ENCODE peak calls at places on chromosomes 7 and 10, in nine cellular contexts. X, D, J, F, T, W, G, H and Z are unnamed samples.

GRCh38 chr7:157003445-157004049 is 6.9 kb downstream of the MNX1 start:
- DNase-seq in X (no peak), D (no peak), J (no peak), F (no peak), T (no peak), W (no peak), G (no peak), H (no peak), Z (peak; percentile 61)

GRCh38 chr10:112658900-112659328 is 211.9 kb downstream of the VTI1A start:
- DNase-seq in X (peak; percentile 63), D (no peak), J (no peak), F (peak; percentile 80), T (peak; percentile 46), W (no peak), G (no peak), H (no peak), Z (no peak)

GRCh38 chr10:116056445-116057293 is 216.3 kb downstream of the GFRA1 start:
- DNase-seq in X (no peak), D (peak; percentile 49), J (no peak), F (no peak), T (no peak), W (no peak), G (no peak), H (no peak), Z (peak; percentile 69)

GRCh38 chr10:119818889-119819270 is 53.8 kb downstream of the MCMBP start:
- DNase-seq in X (peak; percentile 11), D (peak; percentile 20), J (no peak), F (no peak), T (no peak), W (no peak), G (no peak), H (no peak), Z (no peak)

GRCh38 chr7:96508371-96508770 is 186.5 kb upstream of the SLC25A13 start:
- DNase-seq in X (peak; percentile 6), D (no peak), J (peak; percentile 22), F (peak; percentile 76), T (no peak), W (no peak), G (no peak), H (no peak), Z (no peak)

GRCh38 chr7:31214751-31215150 is 125.8 kb downstream of the NEUROD6 start:
- DNase-seq in X (no peak), D (no peak), J (no peak), F (no peak), T (no peak), W (no peak), G (no peak), H (no peak), Z (no peak)

GRCh38 chr10:58511765-58512469 is 755 bp upstream of the BICC1 start:
- DNase-seq in X (peak; percentile 44), D (peak; percentile 13), J (peak; percentile 5), F (no peak), T (no peak), W (peak; percentile 17), G (peak; percentile 53), H (no peak), Z (peak; percentile 65)

GRCh38 chr7:106285801-106286492 is 1.2 kb upstream of the NAMPT start:
- DNase-seq in X (peak; percentile 75), D (no peak), J (no peak), F (no peak), T (peak; percentile 6), W (no peak), G (no peak), H (no peak), Z (no peak)

GRCh38 chr7:49520971-49521370 is 252.5 kb upstream of the VWC2 start:
- DNase-seq in X (no peak), D (no peak), J (no peak), F (no peak), T (no peak), W (no peak), G (no peak), H (no peak), Z (no peak)

GRCh38 chr7:157888579-157888978 is 551.8 kb downstream of the DNAJB6 start:
- DNase-seq in X (no peak), D (no peak), J (no peak), F (no peak), T (no peak), W (no peak), G (no peak), H (no peak), Z (peak; percentile 12)

GRCh38 chr7:76063525-76063924 is 15.6 kb downstream of the MDH2 start:
- DNase-seq in X (no peak), D (no peak), J (no peak), F (no peak), T (no peak), W (peak; percentile 40), G (peak; percentile 84), H (no peak), Z (no peak)

GRCh38 chr7:46259947-46260346 is 338.9 kb upstream of the IGFBP3 start:
- DNase-seq in X (no peak), D (no peak), J (no peak), F (peak; percentile 18), T (no peak), W (no peak), G (no peak), H (no peak), Z (no peak)

DNA sequence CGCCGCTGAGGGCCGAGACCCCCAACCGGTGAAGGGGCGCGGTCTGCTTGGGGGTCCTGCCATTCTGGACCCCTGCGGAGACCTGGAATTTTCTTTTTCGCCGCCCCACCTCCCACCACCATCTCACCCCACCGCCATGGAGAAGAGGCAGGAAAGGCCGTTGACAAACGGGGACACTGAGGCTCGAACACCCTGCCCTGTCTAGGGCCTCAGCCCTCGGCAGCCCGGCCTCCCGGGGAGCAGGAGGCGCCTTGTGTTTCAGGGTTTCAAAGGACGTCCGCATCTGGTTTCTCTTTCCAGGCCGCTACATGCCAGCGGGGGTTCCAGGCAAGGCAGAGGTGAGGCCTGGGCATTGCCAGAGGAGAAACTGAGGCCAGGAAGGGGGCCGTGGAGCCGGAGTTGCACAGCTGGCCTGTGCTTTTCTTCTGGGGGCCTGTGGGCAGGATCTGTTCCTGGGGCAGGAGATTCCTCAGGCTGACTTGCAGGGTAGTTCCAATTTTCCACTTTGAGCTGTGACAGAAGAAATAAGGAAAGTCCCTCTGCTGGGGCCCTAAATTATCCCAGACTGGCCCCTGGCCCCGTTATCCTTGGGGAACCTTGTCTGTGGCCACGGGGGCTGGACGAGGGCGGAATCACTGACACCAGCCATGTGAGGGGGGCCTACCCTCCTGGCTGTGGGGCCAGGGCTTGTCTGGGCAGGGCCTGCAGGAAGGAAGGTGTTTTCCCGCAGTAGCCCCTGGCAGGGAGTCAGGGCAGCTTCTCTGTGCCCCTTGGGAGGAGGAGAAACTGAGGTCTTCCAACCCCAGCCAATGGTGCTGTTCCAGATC is 873 bp upstream of the MICALL2 start:
- DNase-seq in X (peak; percentile 16), D (no peak), J (no peak), F (no peak), T (no peak), W (no peak), G (peak; percentile 60), H (no peak), Z (peak; percentile 46)
- H3K4me3 ChIP-seq in X (peak overlapping the region; percentile 29), D (peak overlapping the region; percentile 49), J (peak overlapping the region; percentile 44), F (no peak overlapping the region), T (peak overlapping the region; percentile 52), W (peak overlapping the region; percentile 81), G (peak overlapping the region; percentile 92), H (peak overlapping the region; percentile 63), Z (peak overlapping the region; percentile 88)

GRCh38 chr7:102152672-102153585 is 133.7 kb upstream of the SH2B2 start:
- DNase-seq in X (peak; percentile 86), D (peak; percentile 36), J (no peak), F (peak; percentile 34), T (peak; percentile 31), W (no peak), G (peak; percentile 37), H (no peak), Z (no peak)
- H3K27ac ChIP-seq in X (peak overlapping the region; percentile 60), D (peak overlapping the region; percentile 46), J (no peak overlapping the region), F (peak overlapping the region; percentile 46), T (no peak overlapping the region), W (no peak overlapping the region), G (peak overlapping the region; percentile 76), H (no peak overlapping the region), Z (no peak overlapping the region)

GRCh38 chr7:75033826-75034225 is 39.8 kb downstream of the RCC1L start:
- DNase-seq in X (no peak), D (no peak), J (no peak), F (no peak), T (no peak), W (no peak), G (no peak), H (no peak), Z (no peak)

GRCh38 chr7:75038508-75038907 is 35.1 kb downstream of the RCC1L start:
- DNase-seq in X (no peak), D (no peak), J (no peak), F (no peak), T (no peak), W (no peak), G (no peak), H (no peak), Z (no peak)

GRCh38 chr7:75028299-75028698 is 45.3 kb downstream of the RCC1L start:
- DNase-seq in X (no peak), D (no peak), J (no peak), F (no peak), T (no peak), W (no peak), G (no peak), H (no peak), Z (no peak)

DNA sequence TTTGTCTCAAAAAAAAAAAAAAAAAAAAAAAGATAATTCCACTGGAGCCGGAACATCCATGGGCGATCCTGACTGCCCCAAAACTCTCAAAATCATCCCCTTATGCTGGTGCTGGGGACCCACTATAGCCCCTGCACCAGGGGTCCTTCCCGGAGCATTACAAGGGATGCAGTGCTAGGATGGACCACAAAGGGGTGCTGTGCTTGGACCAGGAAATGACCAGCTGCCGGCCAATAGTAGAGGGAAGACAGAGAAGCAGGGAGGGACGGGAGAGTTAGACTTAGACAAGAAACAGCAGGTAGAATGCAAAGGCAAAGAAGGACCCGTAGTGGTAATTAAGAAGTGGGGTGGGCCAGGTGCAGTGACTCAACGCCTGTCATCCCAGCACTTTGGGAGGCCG is 40.5 kb downstream of the RCC1L start:
- DNase-seq in X (peak; percentile 27), D (no peak), J (no peak), F (no peak), T (no peak), W (no peak), G (no peak), H (no peak), Z (no peak)
- TF ChIP-seq CTCF in X (peak; percentile 34), D (no peak), J (peak; percentile 22), F (no peak), T (peak; percentile 61), W (no peak), G (peak; percentile 10), H (no peak), Z (no peak)

DNA sequence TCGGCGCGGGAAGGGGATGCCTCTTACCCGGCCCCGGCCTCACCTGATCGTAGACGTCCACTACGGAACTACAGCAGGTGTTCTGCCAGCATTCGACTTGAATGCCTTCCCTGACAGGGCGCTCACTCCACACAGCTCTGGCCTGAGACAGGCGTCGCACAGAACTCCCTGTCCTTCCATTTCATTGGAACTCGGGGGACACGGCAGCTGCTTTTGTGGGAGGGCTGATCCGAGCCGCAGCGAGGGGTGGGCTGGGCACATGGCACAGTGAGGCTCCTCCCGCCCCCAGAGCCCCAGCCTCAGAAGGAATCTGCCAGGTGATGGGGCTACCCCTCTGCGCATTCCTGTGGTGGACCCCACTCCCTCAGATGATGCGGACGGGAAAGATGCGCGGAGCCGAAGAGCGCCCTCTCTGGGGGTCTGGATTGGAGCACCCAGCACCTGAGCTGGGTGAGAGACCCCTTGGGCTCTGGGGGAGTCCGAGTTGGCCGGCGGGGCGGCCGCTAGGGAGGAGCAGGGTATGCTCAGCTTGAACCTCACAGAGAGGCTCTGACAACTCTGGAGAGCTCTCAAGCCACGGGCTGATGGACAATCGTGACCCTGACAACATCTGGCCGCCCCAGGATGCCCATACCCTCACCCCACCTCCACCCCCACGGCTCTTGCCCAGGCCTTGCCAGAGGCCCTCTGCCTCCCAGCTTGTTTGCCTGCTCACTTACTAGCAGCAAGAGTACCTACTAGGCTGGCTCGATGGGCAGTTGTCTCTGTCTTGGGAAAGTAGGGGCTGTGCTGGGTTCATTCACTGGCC is 36.6 kb downstream of the RASGEF1A start:
- DNase-seq in X (no peak), D (peak; percentile 8), J (no peak), F (no peak), T (no peak), W (no peak), G (no peak), H (no peak), Z (peak; percentile 57)
- H3K4me3 ChIP-seq in X (peak overlapping the region; percentile 35), D (no peak overlapping the region), J (no peak overlapping the region), F (no peak overlapping the region), T (no peak overlapping the region), W (peak overlapping the region; percentile 68), G (no peak overlapping the region), H (peak overlapping the region; percentile 57), Z (no peak overlapping the region)